ENCODE peak calls at places on chromosomes 7 and 10, in seven cellular contexts. K is K562, C is GM12878, Y is HCT116, R is A549, M is HepG2, Z is Panc1. S is an unnamed sample.

GRCh38 chr7:150852371-150852905 is at the start of gene AOC1:
- DNase-seq in K (no peak), C (no peak), Y (no peak), R (no peak), M (no peak), Z (no peak), S (peak)

GRCh38 chr10:103395754-103396066 is 565 bp downstream of the ATP5MK start:
- DNase-seq in K (peak), C (no peak), Y (no peak), R (peak), M (no peak), Z (no peak), S (peak)

GRCh38 chr7:129785457-129786178 is 167.1 kb downstream of the UBE2H start:
- DNase-seq in K (no peak), C (no peak), Y (no peak), R (no peak), M (no peak), Z (no peak), S (no peak)

GRCh38 chr10:103666109-103666508 is 172.6 kb downstream of the NEURL1 start:
- DNase-seq in K (peak), C (no peak), Y (peak), R (peak), M (no peak), Z (no peak), S (peak)

GRCh38 chr7:17299477-17299991 is 1.1 kb downstream of the AHR start:
- DNase-seq in K (no peak), C (no peak), Y (no peak), R (peak), M (no peak), Z (no peak), S (peak)

GRCh38 chr10:124625831-124626238 is 118.3 kb downstream of the FAM53B start:
- DNase-seq in K (no peak), C (no peak), Y (no peak), R (no peak), M (no peak), Z (no peak), S (no peak)

GRCh38 chr10:113060221-113061053 is 110.4 kb downstream of the TCF7L2 start:
- DNase-seq in K (peak), C (no peak), Y (no peak), R (no peak), M (peak), Z (no peak), S (no peak)

GRCh38 chr10:36538945-36539586 is 586.3 kb upstream of the ANKRD30A start:
- DNase-seq in K (no peak), C (no peak), Y (no peak), R (peak), M (no peak), Z (no peak), S (no peak)

GRCh38 chr10:49107111-49107889 is 8.0 kb downstream of the VSTM4 start:
- DNase-seq in K (no peak), C (no peak), Y (no peak), R (no peak), M (no peak), Z (no peak), S (no peak)

GRCh38 chr7:117212969-117213877 is 109.6 kb downstream of the WNT2 start:
- DNase-seq in K (peak), C (peak), Y (peak), R (peak), M (peak), Z (peak), S (peak)

GRCh38 chr10:125881192-125881591 is at the start of gene DHX32:
- DNase-seq in K (no peak), C (no peak), Y (no peak), R (no peak), M (no peak), Z (no peak), S (peak)

GRCh38 chr10:29736325-29737208 is 101.8 kb upstream of the SVIL start:
- DNase-seq in K (no peak), C (no peak), Y (no peak), R (peak), M (no peak), Z (no peak), S (peak)

GRCh38 chr10:50417486-50417905 is 166.2 kb upstream of the ASAH2 start:
- DNase-seq in K (no peak), C (no peak), Y (no peak), R (peak), M (no peak), Z (no peak), S (peak)

GRCh38 chr7:47405921-47406765 is 175.8 kb downstream of the TNS3 start:
- DNase-seq in K (no peak), C (no peak), Y (no peak), R (peak), M (peak), Z (no peak), S (no peak)

GRCh38 chr7:27377988-27378387 is 135.4 kb downstream of the EVX1 start:
- DNase-seq in K (no peak), C (no peak), Y (no peak), R (no peak), M (peak), Z (no peak), S (peak)

GRCh38 chr7:90892213-90892612 is 296.1 kb downstream of the CDK14 start:
- DNase-seq in K (no peak), C (peak), Y (no peak), R (no peak), M (no peak), Z (no peak), S (no peak)

GRCh38 chr7:106421181-106421762 is 136.5 kb upstream of the NAMPT start:
- DNase-seq in K (no peak), C (no peak), Y (no peak), R (no peak), M (no peak), Z (no peak), S (no peak)

GRCh38 chr7:152608208-152608607 is 67.7 kb downstream of the XRCC2 start:
- DNase-seq in K (no peak), C (no peak), Y (no peak), R (no peak), M (no peak), Z (no peak), S (no peak)

GRCh38 chr7:123782071-123782798 is 33.4 kb upstream of the WASL start:
- DNase-seq in K (no peak), C (no peak), Y (no peak), R (no peak), M (no peak), Z (no peak), S (no peak)

GRCh38 chr7:46680147-46680546 is 759.1 kb upstream of the IGFBP3 start:
- DNase-seq in K (no peak), C (no peak), Y (no peak), R (no peak), M (no peak), Z (no peak), S (no peak)

GRCh38 chr7:92904292-92905131 is 68.1 kb upstream of the CDK6 start:
- DNase-seq in K (peak), C (peak), Y (peak), R (peak), M (peak), Z (peak), S (peak)

GRCh38 chr10:72012801-72013200 is 48.6 kb downstream of the CHST3 start:
- DNase-seq in K (no peak), C (no peak), Y (no peak), R (no peak), M (no peak), Z (no peak), S (no peak)

GRCh38 chr7:50657341-50657873 is 92.2 kb upstream of the DDC start:
- DNase-seq in K (no peak), C (no peak), Y (no peak), R (no peak), M (no peak), Z (no peak), S (no peak)

GRCh38 chr10:123556736-123557135 is 109.4 kb upstream of the GPR26 start:
- DNase-seq in K (no peak), C (no peak), Y (no peak), R (no peak), M (no peak), Z (no peak), S (no peak)

GRCh38 chr10:46215426-46215825 is 71.4 kb upstream of the ANTXRL start:
- DNase-seq in K (no peak), C (no peak), Y (no peak), R (no peak), M (no peak), Z (no peak), S (no peak)

GRCh38 chr10:29858352-29859267 is 200.8 kb downstream of the JCAD start:
- DNase-seq in K (no peak), C (no peak), Y (peak), R (peak), M (peak), Z (peak), S (peak)

GRCh38 chr10:123847686-123848432 is 43.7 kb downstream of the CPXM2 start:
- DNase-seq in K (no peak), C (no peak), Y (no peak), R (peak), M (no peak), Z (no peak), S (no peak)

GRCh38 chr10:62379394-62379793 is 5.2 kb downstream of the ZNF365 start:
- DNase-seq in K (no peak), C (no peak), Y (no peak), R (no peak), M (no peak), Z (no peak), S (no peak)

GRCh38 chr7:76403780-76404494 is 5.6 kb downstream of the SSC4D start:
- DNase-seq in K (no peak), C (no peak), Y (no peak), R (no peak), M (peak), Z (no peak), S (no peak)

GRCh38 chr7:1345796-1346532 is 113.3 kb downstream of the UNCX start:
- DNase-seq in K (no peak), C (no peak), Y (no peak), R (no peak), M (no peak), Z (no peak), S (no peak)

GRCh38 chr10:13734151-13734550 is 147.4 kb downstream of the PRPF18 start:
- DNase-seq in K (no peak), C (no peak), Y (no peak), R (no peak), M (no peak), Z (no peak), S (no peak)

GRCh38 chr10:133316266-133316665 is 7.6 kb downstream of the ZNF511 start:
- DNase-seq in K (peak), C (no peak), Y (no peak), R (peak), M (no peak), Z (no peak), S (peak)

GRCh38 chr7:151900591-151901312 is 23.8 kb upstream of the PRKAG2 start:
- DNase-seq in K (no peak), C (no peak), Y (no peak), R (no peak), M (no peak), Z (no peak), S (no peak)

GRCh38 chr10:7033031-7033430 is 377.8 kb downstream of the SFMBT2 start:
- DNase-seq in K (no peak), C (no peak), Y (no peak), R (no peak), M (no peak), Z (no peak), S (no peak)

GRCh38 chr10:114259825-114260224 is 20.8 kb downstream of the VWA2 start:
- DNase-seq in K (no peak), C (no peak), Y (no peak), R (no peak), M (no peak), Z (no peak), S (no peak)

GRCh38 chr10:95416270-95416669 is 125.5 kb upstream of the PDLIM1 start:
- DNase-seq in K (no peak), C (no peak), Y (no peak), R (no peak), M (no peak), Z (no peak), S (no peak)

GRCh38 chr7:140056431-140056830 is 6.3 kb downstream of the PARP12 start:
- DNase-seq in K (no peak), C (no peak), Y (no peak), R (no peak), M (no peak), Z (no peak), S (no peak)

GRCh38 chr10:14926061-14926470 is 27.8 kb downstream of the DCLRE1C start:
- DNase-seq in K (no peak), C (no peak), Y (no peak), R (no peak), M (no peak), Z (no peak), S (no peak)

DNA sequence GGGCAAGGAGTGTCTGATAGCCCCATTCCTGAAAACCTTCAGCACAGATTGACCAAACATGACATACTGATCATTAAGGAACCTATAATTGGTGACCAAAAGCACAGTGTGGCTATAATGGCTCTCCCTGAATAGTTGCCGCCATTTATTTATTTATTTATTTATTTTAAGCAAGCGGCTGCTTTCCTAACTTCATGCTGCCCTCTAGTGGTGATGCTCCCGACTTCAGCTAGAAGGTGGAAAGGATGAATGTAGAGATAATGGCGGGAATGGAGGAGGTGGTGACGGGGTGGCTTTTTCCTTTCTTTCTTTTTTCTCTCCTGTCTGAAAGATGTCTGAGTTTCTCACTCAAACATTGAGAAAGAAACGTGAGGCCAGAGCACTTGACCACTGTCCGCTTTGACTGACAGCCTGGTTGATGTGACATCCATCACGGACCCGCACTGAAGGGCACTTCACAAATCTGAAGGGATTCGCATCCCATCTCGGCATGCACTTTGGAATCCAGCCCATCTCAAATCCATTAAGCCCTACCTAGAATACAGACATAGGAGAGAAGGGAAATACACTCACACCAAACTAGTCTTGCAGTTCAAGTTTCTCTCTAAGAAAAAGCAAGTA is 1090.1 kb downstream of the KCNMA1 start:
- DNase-seq in K (peak), C (no peak), Y (peak), R (peak), M (peak), Z (peak), S (peak)
- TF ChIP-seq REST in K (no peak), C (no peak), Y (no peak), R (no peak), M (no peak), Z (no peak), S (no peak)

GRCh38 chr7:158318511-158318913 is 269.1 kb downstream of the PTPRN2 start:
- DNase-seq in K (no peak), C (no peak), Y (no peak), R (no peak), M (no peak), Z (no peak), S (no peak)

GRCh38 chr7:158315326-158315725 is 272.3 kb downstream of the PTPRN2 start:
- DNase-seq in K (no peak), C (no peak), Y (no peak), R (no peak), M (no peak), Z (no peak), S (no peak)

GRCh38 chr7:158315881-158316280 is 271.7 kb downstream of the PTPRN2 start:
- DNase-seq in K (no peak), C (no peak), Y (no peak), R (no peak), M (no peak), Z (no peak), S (no peak)

GRCh38 chr7:158317238-158318205 is 270.1 kb downstream of the PTPRN2 start:
- DNase-seq in K (no peak), C (no peak), Y (no peak), R (no peak), M (no peak), Z (no peak), S (peak)

GRCh38 chr7:158316466-158317031 is 271.1 kb downstream of the PTPRN2 start:
- DNase-seq in K (no peak), C (no peak), Y (no peak), R (no peak), M (no peak), Z (no peak), S (no peak)
- TF ChIP-seq REST in K (no peak), C (no peak), Y (no peak), R (no peak), M (no peak), Z (no peak), S (no peak)

GRCh38 chr7:122166708-122167107 is 22.7 kb upstream of the AASS start:
- DNase-seq in K (no peak), C (no peak), Y (no peak), R (no peak), M (no peak), Z (no peak), S (no peak)

GRCh38 chr7:122166260-122166659 is 22.2 kb upstream of the AASS start:
- DNase-seq in K (no peak), C (no peak), Y (no peak), R (no peak), M (no peak), Z (no peak), S (no peak)

GRCh38 chr7:122161628-122162027 is 17.6 kb upstream of the AASS start:
- DNase-seq in K (no peak), C (no peak), Y (no peak), R (no peak), M (no peak), Z (no peak), S (no peak)
- TF ChIP-seq REST in K (no peak), C (no peak), Y (no peak), R (no peak), M (no peak), Z (no peak), S (no peak)

GRCh38 chr10:70832236-70832635 is 16.5 kb downstream of the SGPL1 start:
- DNase-seq in K (no peak), C (no peak), Y (no peak), R (no peak), M (no peak), Z (no peak), S (no peak)

GRCh38 chr10:70835895-70836294 is 20.1 kb downstream of the SGPL1 start:
- DNase-seq in K (no peak), C (no peak), Y (no peak), R (no peak), M (peak), Z (no peak), S (no peak)

GRCh38 chr10:70830185-70830584 is 14.4 kb downstream of the SGPL1 start:
- DNase-seq in K (no peak), C (no peak), Y (no peak), R (no peak), M (no peak), Z (no peak), S (no peak)

GRCh38 chr10:70834448-70835151 is 18.9 kb downstream of the SGPL1 start:
- DNase-seq in K (no peak), C (no peak), Y (no peak), R (no peak), M (peak), Z (no peak), S (no peak)

GRCh38 chr10:70832852-70833542 is 17.2 kb downstream of the SGPL1 start:
- DNase-seq in K (peak), C (no peak), Y (no peak), R (no peak), M (no peak), Z (no peak), S (no peak)
- TF ChIP-seq REST in K (no peak), C (no peak), Y (no peak), R (no peak), M (no peak), Z (no peak), S (no peak)

GRCh38 chr7:132410385-132410784 is 165.9 kb downstream of the PLXNA4 start:
- DNase-seq in K (no peak), C (no peak), Y (no peak), R (no peak), M (no peak), Z (no peak), S (no peak)
- TF ChIP-seq REST in K (no peak), C (no peak), Y (no peak), R (no peak), M (no peak), Z (no peak), S (no peak)

GRCh38 chr10:10787586-10787985 is 230.1 kb upstream of the CELF2 start:
- DNase-seq in K (no peak), C (no peak), Y (no peak), R (no peak), M (no peak), Z (no peak), S (no peak)

GRCh38 chr10:10786334-10787090 is 231.2 kb upstream of the CELF2 start:
- DNase-seq in K (no peak), C (no peak), Y (no peak), R (no peak), M (no peak), Z (no peak), S (no peak)

GRCh38 chr10:10791869-10792268 is 225.8 kb upstream of the CELF2 start:
- DNase-seq in K (no peak), C (no peak), Y (no peak), R (no peak), M (no peak), Z (no peak), S (no peak)

GRCh38 chr10:10785627-10786333 is 231.9 kb upstream of the CELF2 start:
- DNase-seq in K (no peak), C (no peak), Y (no peak), R (no peak), M (no peak), Z (no peak), S (peak)

DNA sequence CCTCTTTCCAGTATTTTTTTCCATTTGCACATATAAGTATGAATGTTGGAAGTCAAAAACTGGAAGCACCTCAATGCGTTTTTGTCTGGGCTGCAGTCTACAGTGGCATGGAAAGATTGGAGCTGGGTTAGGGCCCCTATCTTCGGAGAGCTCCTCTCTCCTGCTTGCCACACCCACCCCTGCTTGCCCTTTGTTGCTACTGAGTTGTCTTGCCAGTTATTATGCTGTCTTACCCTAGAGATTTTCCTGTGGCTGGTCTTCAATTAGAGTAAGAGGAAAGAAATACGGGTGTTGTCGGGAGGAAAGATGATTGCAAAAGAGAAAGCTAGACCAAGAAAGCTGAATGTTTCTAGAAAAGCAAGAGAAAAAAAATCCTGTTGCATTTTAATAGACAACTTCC is 228.9 kb upstream of the CELF2 start:
- DNase-seq in K (no peak), C (no peak), Y (no peak), R (no peak), M (no peak), Z (no peak), S (no peak)
- TF ChIP-seq REST in K (no peak), C (no peak), Y (no peak), R (no peak), M (no peak), Z (no peak), S (no peak)

GRCh38 chr10:25869609-25870008 is 64.4 kb upstream of the MYO3A start:
- DNase-seq in K (no peak), C (no peak), Y (no peak), R (no peak), M (no peak), Z (no peak), S (no peak)
- TF ChIP-seq REST in K (no peak), C (no peak), Y (no peak), R (no peak), M (no peak), Z (no peak), S (no peak)

DNA sequence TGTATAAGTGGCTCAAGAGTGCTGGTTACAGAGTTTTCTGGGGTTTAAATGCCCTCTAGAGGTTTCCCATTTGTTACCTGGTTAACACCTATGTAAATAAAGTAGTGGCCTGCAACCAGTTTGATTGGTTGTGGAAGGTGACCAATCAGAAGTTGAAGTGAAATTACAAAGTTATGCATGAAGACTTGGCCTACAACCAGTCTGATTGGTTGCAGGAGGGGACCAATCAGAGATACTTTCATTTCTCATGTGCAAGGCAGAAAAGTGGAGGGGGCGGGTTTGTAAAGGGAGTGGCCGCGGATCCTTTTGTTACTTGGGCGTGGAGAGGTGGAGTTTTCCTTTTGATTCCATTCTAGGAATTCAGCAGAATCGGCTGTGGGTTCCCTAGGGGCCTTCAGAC is 80.7 kb downstream of the SEC23IP start:
- DNase-seq in K (peak), C (peak), Y (peak), R (peak), M (no peak), Z (no peak), S (peak)
- TF ChIP-seq REST in K (no peak), C (no peak), Y (no peak), R (no peak), M (no peak), Z (no peak), S (no peak)